ENCODE peak calls at places on chromosomes 4 and X, in four cellular contexts. R is stimulated activated CD4-positive, alpha-beta T cell treated with anti-CD3 and anti-CD28 coated beads, Interleukin-12 subunit alpha, Interleukin-12 subunit beta, amount 100 ng/mL, for 48 hours; B is LHCN-M2; N is COR-L47. W is an unnamed sample.

GRCh38 chrX:103791826-103792458 is 15.3 kb downstream of the PLP1 start:
- DNase-seq in N (no peak), B (no peak), R (no peak), W (no peak)

GRCh38 chr4:184807797-184808718 is 17.7 kb downstream of the ACSL1 start:
- DNase-seq in N (peak; percentile 65), B (peak; percentile 84), R (no peak), W (no peak)

GRCh38 chr4:95255396-95256107 is 293.2 kb downstream of the UNC5C start:
- DNase-seq in R (no peak), N (no peak), B (peak; percentile 56), W (no peak)

GRCh38 chrX:21708116-21708515 is 49.8 kb downstream of the SMPX start:
- DNase-seq in R (no peak), N (no peak), B (no peak), W (no peak)

GRCh38 chrX:70313503-70313902 is 23.6 kb downstream of the KIF4A start:
- DNase-seq in B (peak; percentile 56), N (no peak), R (no peak), W (no peak)

GRCh38 chr4:78032446-78032845 is 24.7 kb upstream of the FRAS1 start:
- DNase-seq in N (peak; percentile 93), B (no peak), R (no peak), W (no peak)

GRCh38 chr4:616911-617643 is 8.3 kb upstream of the PDE6B start:
- DNase-seq in B (no peak), N (no peak), R (no peak), W (peak; percentile 61)

GRCh38 chrX:95903490-95903889 is 781.2 kb upstream of the DIAPH2 start:
- DNase-seq in B (no peak), N (no peak), R (no peak), W (no peak)

GRCh38 chrX:46788902-46789301 is 30.0 kb upstream of the SLC9A7 start:
- DNase-seq in R (no peak), B (no peak), N (no peak), W (no peak)

GRCh38 chr4:90030953-90031352 is 96.2 kb upstream of the CCSER1 start:
- DNase-seq in R (no peak), B (no peak), N (no peak), W (no peak)

GRCh38 chrX:41177297-41177696 is 92.1 kb downstream of the USP9X start:
- DNase-seq in N (no peak), B (no peak), R (no peak), W (no peak)

GRCh38 chr4:54233128-54233696 is 4.1 kb downstream of the PDGFRA start:
- DNase-seq in R (peak; percentile 62), B (peak; percentile 82), N (peak; percentile 77), W (peak; percentile 85)

GRCh38 chrX:107398115-107398514 is 51.3 kb upstream of the FRMPD3 start:
- DNase-seq in R (no peak), N (no peak), B (no peak), W (no peak)

W was measured in coronary artery.